ENCODE peak calls at places on chromosome 11, in four cellular contexts. Q is tibial artery, Z is brain microvascular endothelial cell, J is fibroblast of pulmonary artery. I is an unnamed sample.

GRCh38 chr11:74035264-74035663 is 26.4 kb upstream of the UCP3 start:
- DNase-seq in Q (no peak), Z (no peak), J (no peak), I (no peak)

GRCh38 chr11:74322667-74323066 is 11.2 kb upstream of the P4HA3 start:
- DNase-seq in Q (peak; percentile 97), Z (no peak), J (peak; percentile 38), I (no peak)

GRCh38 chr11:8683115-8683807 is 669 bp downstream of the RPL27A start:
- DNase-seq in Q (no peak), Z (no peak), J (no peak), I (no peak)

GRCh38 chr11:70460959-70461358 is 62.6 kb downstream of the CTTN start:
- DNase-seq in Q (no peak), Z (no peak), J (no peak), I (no peak)

GRCh38 chr11:100739636-100740035 is 52.5 kb downstream of the ARHGAP42 start:
- DNase-seq in Q (no peak), Z (peak; percentile 96), J (peak; percentile 93), I (no peak)

GRCh38 chr11:56819916-56820315 is 71.4 kb upstream of the OR9G4 start:
- DNase-seq in Q (no peak), Z (no peak), J (no peak), I (no peak)

GRCh38 chr11:14446701-14447169 is 52.9 kb downstream of the COPB1 start:
- DNase-seq in Q (no peak), Z (no peak), J (peak; percentile 51), I (no peak)

GRCh38 chr11:72758690-72759389 is 6.6 kb upstream of the ARAP1 start:
- DNase-seq in Q (no peak), Z (peak; percentile 98), J (peak; percentile 94), I (no peak)

GRCh38 chr11:134032031-134032430 is 36.8 kb upstream of the JAM3 start:
- DNase-seq in Q (no peak), Z (no peak), J (no peak), I (no peak)

GRCh38 chr11:3022982-3023381 is 30.9 kb upstream of the NAP1L4 start:
- DNase-seq in Q (no peak), Z (peak; percentile 74), J (peak; percentile 74), I (no peak)

GRCh38 chr11:33624082-33624481 is 76.5 kb downstream of the C11orf91 start:
- DNase-seq in Q (no peak), Z (no peak), J (no peak), I (no peak)

GRCh38 chr11:132531921-132532320 is 1000.4 kb downstream of the OPCML start:
- DNase-seq in Q (no peak), Z (peak; percentile 35), J (peak; percentile 1), I (no peak)

GRCh38 chr11:3001496-3001895 is 9.4 kb upstream of the NAP1L4 start:
- DNase-seq in Q (peak; percentile 82), Z (no peak), J (no peak), I (no peak)

GRCh38 chr11:118194835-118195627 is 18.6 kb upstream of the SCN2B start:
- DNase-seq in Q (peak; percentile 77), Z (peak; percentile 9), J (peak; percentile 76), I (no peak)

GRCh38 chr11:75543808-75544207 is 18.1 kb upstream of the GDPD5 start:
- DNase-seq in Q (no peak), Z (no peak), J (no peak), I (no peak)

GRCh38 chr11:20067665-20068064 is 92.6 kb downstream of the DBX1 start:
- DNase-seq in Q (no peak), Z (no peak), J (no peak), I (no peak)

GRCh38 chr11:128692750-128693578 is 908 bp upstream of the FLI1 start:
- DNase-seq in Q (peak; percentile 74), Z (peak; percentile 42), J (peak; percentile 63), I (no peak)

GRCh38 chr11:44256673-44257291 is 53.2 kb downstream of the ALX4 start:
- DNase-seq in Q (no peak), Z (no peak), J (peak; percentile 36), I (no peak)

GRCh38 chr11:86735462-86736302 is 63.3 kb upstream of the ME3 start:
- DNase-seq in Q (no peak), Z (peak; percentile 55), J (peak; percentile 84), I (no peak)

GRCh38 chr11:72069787-72070251 is 10.5 kb downstream of the NUMA1 start:
- DNase-seq in Q (peak; percentile 92), Z (peak; percentile 63), J (peak; percentile 81), I (no peak)

GRCh38 chr11:86606849-86607481 is 65.5 kb downstream of the ME3 start:
- DNase-seq in Q (no peak), Z (peak; percentile 45), J (peak; percentile 49), I (no peak)

DNA sequence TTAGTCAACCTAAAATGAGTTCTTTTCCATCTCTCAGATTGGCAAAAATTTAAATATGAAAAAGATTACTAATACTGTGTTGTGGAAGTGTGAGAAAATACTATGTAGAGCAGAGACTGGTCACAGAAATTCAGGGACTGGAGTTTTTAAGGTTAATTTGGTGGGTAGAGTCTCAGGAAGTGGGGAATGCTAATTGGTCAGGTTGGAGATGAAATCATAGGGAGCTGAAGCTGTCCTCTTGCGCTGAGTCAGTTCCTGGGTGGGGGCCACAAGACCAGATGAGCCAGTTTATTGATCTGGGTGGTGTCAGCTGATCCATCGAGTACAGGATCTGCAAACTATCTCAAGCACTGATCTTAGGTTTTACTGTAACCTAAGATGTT is 29.4 kb upstream of the TMEM86A start:
- DNase-seq in Q (no peak), Z (no peak), J (no peak), I (no peak)
- H3K4me3 ChIP-seq in Q (no peak overlapping the region), Z (no peak overlapping the region), J (no peak overlapping the region), I (no peak overlapping the region)

DNA sequence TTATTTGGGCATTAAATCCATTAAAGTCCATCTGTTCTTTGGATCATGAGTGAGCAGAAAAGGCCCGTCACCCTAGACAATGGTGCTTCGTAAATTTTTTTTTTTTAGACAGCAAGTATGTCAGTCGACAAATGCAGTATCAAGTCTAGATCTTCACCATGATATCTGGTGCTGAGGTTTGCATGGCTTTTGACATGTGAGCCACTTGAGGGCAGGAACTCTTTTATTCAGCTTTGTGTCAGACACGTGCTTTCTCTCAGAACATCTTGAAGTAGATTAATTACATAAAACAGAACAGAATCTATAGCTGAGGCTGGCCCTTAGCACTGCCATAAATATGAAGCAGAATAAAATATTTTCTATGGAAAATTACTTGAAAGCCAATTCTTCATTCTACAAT is 62.9 kb upstream of the CARD18 start:
- DNase-seq in Q (no peak), Z (no peak), J (no peak), I (no peak)
- TF ChIP-seq CTCF in Q (no peak), Z (no peak), J (no peak), I (no peak)

DNA sequence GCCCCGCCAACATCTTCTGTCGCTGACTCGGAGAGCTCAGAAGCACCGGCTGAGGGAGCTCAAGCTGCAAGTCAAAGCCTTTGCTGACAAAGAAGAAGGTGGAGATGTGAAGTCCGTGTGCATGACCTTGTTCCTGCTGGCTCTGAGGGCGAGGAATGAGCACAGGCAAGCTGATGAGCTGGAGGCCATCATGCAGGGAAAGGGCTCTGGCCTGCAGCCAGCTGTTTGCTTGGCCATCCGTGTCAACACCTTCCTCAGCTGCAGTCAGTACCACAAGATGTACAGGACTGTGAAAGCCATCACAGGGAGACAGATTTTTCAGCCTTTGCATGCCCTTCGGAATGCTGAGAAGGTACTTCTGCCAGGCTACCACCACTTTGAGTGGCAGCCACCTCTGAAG is 6.7 kb downstream of the RAG1 start:
- DNase-seq in Q (no peak), Z (no peak), J (no peak), I (no peak)
- H3K4me3 ChIP-seq in Q (no peak overlapping the region), Z (no peak overlapping the region), J (no peak overlapping the region), I (no peak overlapping the region)

GRCh38 chr11:46277623-46278386 is at the start of gene CREB3L1:
- DNase-seq in Q (no peak), Z (no peak), J (no peak), I (no peak)

GRCh38 chr11:46277313-46277622 is 194 bp upstream of the CREB3L1 start:
- DNase-seq in Q (no peak), Z (peak; percentile 66), J (peak; percentile 70), I (no peak)

GRCh38 chr11:46275964-46276641 is 1.4 kb upstream of the CREB3L1 start:
- DNase-seq in Q (no peak), Z (no peak), J (no peak), I (no peak)

GRCh38 chr11:46279393-46280099 is 2.1 kb downstream of the CREB3L1 start:
- DNase-seq in Q (no peak), Z (peak; percentile 55), J (peak; percentile 83), I (no peak)

DNA sequence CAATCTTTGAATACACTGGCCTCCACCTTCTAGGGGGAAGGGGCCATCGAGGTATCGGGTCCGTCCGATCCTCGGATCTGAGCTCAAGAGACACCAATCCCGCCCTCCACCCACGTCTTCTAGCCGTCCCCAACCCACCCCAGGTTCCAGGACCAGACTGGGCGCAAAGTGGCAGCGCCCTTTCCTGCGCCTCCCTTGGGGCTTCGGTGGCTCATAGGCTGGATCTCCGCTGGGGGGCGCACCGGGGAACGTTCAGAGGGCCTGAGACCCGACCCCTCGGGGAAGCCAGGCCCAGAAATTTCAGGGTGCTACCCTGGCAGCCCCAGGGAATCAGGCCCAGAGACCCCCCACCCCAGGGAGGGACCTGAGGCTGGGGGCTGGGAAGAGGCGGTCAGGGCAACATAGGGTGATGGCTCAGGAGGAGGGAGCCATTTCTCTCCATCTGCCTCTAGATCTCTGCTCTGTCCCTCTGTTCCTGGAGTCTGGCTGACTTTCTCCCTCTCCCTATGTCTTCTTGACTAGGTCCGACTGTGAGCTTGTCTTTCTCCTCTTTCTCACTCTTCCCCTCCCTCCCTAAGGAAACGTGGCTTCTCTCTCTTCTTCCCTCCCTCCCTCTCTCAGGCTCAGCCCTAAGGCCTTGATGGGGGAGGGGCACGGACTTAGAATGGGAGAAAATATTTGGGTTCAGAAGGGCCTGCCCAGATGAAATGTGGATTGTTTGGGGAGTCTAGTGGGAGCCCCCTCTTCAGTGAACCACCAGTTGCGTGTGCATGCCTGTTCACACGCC is 1.1 kb downstream of the CREB3L1 start:
- DNase-seq in Q (no peak), Z (peak; percentile 55), J (peak; percentile 60), I (no peak)
- TF ChIP-seq CTCF in Q (peak; percentile 27), Z (peak; percentile 92), J (peak; percentile 67), I (peak; percentile 59)

GRCh38 chr11:95170294-95170693 is 60.7 kb downstream of the SESN3 start:
- DNase-seq in Q (no peak), Z (no peak), J (no peak), I (no peak)
- H3K4me3 ChIP-seq in Q (no peak overlapping the region), Z (no peak overlapping the region), J (no peak overlapping the region), I (no peak overlapping the region)

GRCh38 chr11:62054484-62055121 is 69.2 kb upstream of the INCENP start:
- DNase-seq in Q (no peak), Z (no peak), J (peak; percentile 56), I (no peak)
- TF ChIP-seq CTCF in Q (peak; percentile 41), Z (peak; percentile 44), J (peak; percentile 33), I (peak; percentile 25)

I was measured in GM12864.